ENCODE peak calls at places on chromosomes 6 and 20, in ten cellular contexts. S is Right ventricle myocardium superior; U is thyroid gland; P is CD4-positive, alpha-beta T cell; Q is osteocyte; E is HCEC 1CT; C is H7; H is RPMI8226; J is Karpas-422; G is activated T-cell treated with anti-CD3 and anti-CD28 coated beads for 4 hours. M is an unnamed sample.

GRCh38 chr6:48611332-48611731 is 500.3 kb upstream of the PTCHD4 start:
- DNase-seq in C (no peak), J (no peak), S (no peak), H (no peak), G (no peak), E (no peak), P (no peak), Q (no peak), U (no peak), M (peak)

GRCh38 chr6:90413867-90414266 is 117.2 kb upstream of the BACH2 start:
- DNase-seq in Q (no peak), U (peak), S (no peak), C (peak), P (peak), J (no peak), G (peak), E (no peak), H (peak), M (peak)

GRCh38 chr6:31356216-31356945 is 598 bp downstream of the HLA-B start:
- DNase-seq in E (peak), P (peak), H (peak), Q (no peak), G (no peak), S (peak), J (peak), C (peak), U (peak), M (peak)

GRCh38 chr6:5190467-5190866 is 70.3 kb downstream of the LYRM4 start:
- DNase-seq in C (no peak), Q (no peak), G (no peak), S (no peak), H (no peak), U (no peak), E (peak), J (no peak), P (no peak), M (peak)

GRCh38 chr6:122494665-122495272 is 23.2 kb upstream of the SERINC1 start:
- DNase-seq in G (no peak), Q (no peak), H (no peak), C (no peak), P (no peak), U (no peak), S (no peak), E (no peak), J (no peak), M (no peak)

GRCh38 chr6:109457596-109457996 is 2.0 kb upstream of the MICAL1 start:
- DNase-seq in Q (no peak), G (no peak), S (no peak), P (no peak), J (no peak), U (no peak), E (no peak), C (no peak), H (no peak), M (no peak)

GRCh38 chr6:168169624-168170023 is 90.6 kb upstream of the FRMD1 start:
- DNase-seq in C (no peak), S (no peak), U (no peak), J (no peak), Q (peak), P (no peak), G (no peak), E (no peak), H (no peak), M (no peak)

GRCh38 chr20:17680128-17680835 is 1.8 kb downstream of the RRBP1 start:
- DNase-seq in Q (no peak), C (no peak), J (no peak), G (no peak), S (peak), P (no peak), E (peak), H (peak), U (peak), M (peak)

GRCh38 chr6:56906752-56907151 is 48.2 kb upstream of the BEND6 start:
- DNase-seq in J (no peak), H (no peak), P (no peak), C (no peak), S (no peak), G (no peak), Q (no peak), U (no peak), E (peak), M (no peak)

GRCh38 chr20:17634666-17635319 is 47.2 kb downstream of the RRBP1 start:
- DNase-seq in G (no peak), P (no peak), J (no peak), U (no peak), H (no peak), C (no peak), E (no peak), S (peak), Q (no peak), M (peak)

GRCh38 chr6:135657207-135657606 is 159.7 kb upstream of the AHI1 start:
- DNase-seq in E (no peak), H (no peak), U (peak), J (no peak), S (no peak), Q (no peak), G (no peak), P (no peak), C (no peak), M (no peak)

GRCh38 chr20:4083103-4083864 is 67.9 kb upstream of the RNF24 start:
- DNase-seq in G (no peak), S (no peak), P (no peak), E (no peak), H (no peak), J (no peak), Q (peak), U (no peak), C (peak), M (peak)

GRCh38 chr20:719816-720215 is 44.2 kb upstream of the SCRT2 start:
- DNase-seq in U (no peak), P (no peak), H (no peak), S (no peak), C (peak), J (no peak), E (no peak), Q (no peak), G (no peak), M (peak)

GRCh38 chr20:47319517-47320252 is 36.8 kb downstream of the ZMYND8 start:
- DNase-seq in U (peak), G (no peak), H (no peak), E (peak), Q (peak), C (peak), P (no peak), S (peak), J (no peak), M (peak)

GRCh38 chr6:36326351-36326995 is 10.2 kb downstream of the BNIP5 start:
- DNase-seq in P (no peak), J (peak), Q (no peak), S (no peak), G (no peak), H (no peak), U (no peak), C (no peak), E (no peak), M (peak)

GRCh38 chr6:143733500-143733899 is 55.7 kb downstream of the PHACTR2 start:
- DNase-seq in P (no peak), Q (no peak), C (no peak), J (no peak), U (no peak), E (no peak), G (no peak), H (no peak), S (no peak), M (no peak)

M was measured in left kidney.